ENCODE peak calls at places on chromosomes 6 and 20, in seven cellular contexts. R is effector CD8-positive, alpha-beta T cell; V is epithelial cell of proximal tubule; E is HS-5; W is NCI-H460; K is myocyte; A is activated T-cell treated with anti-CD3 and anti-CD28 coated beads, Interleukin-2, amount 50 U/mL, for 24 hours. G is an unnamed sample.

GRCh38 chr6:105994522-105995402 is 91.4 kb upstream of the PRDM1 start:
- DNase-seq in R (no peak), V (no peak), E (peak; percentile 68), W (peak; percentile 21), K (peak; percentile 76), A (peak; percentile 74), G (peak; percentile 26)

GRCh38 chr20:37846573-37846972 is 56.4 kb upstream of the VSTM2L start:
- DNase-seq in R (no peak), V (no peak), E (no peak), W (no peak), K (no peak), A (no peak), G (no peak)

GRCh38 chr6:101876431-101876830 is 482.9 kb downstream of the GRIK2 start:
- DNase-seq in R (no peak), V (no peak), E (no peak), W (no peak), K (no peak), A (no peak), G (no peak)

GRCh38 chr6:154445417-154445816 is 65.1 kb downstream of the CNKSR3 start:
- DNase-seq in R (no peak), V (no peak), E (no peak), W (no peak), K (no peak), A (no peak), G (no peak)

GRCh38 chr6:106125925-106126435 is 39.8 kb downstream of the PRDM1 start:
- DNase-seq in R (no peak), V (no peak), E (no peak), W (no peak), K (no peak), A (no peak), G (no peak)

GRCh38 chr6:160950507-160950906 is 41.1 kb upstream of the MAP3K4 start:
- DNase-seq in R (no peak), V (no peak), E (no peak), W (no peak), K (peak; percentile 68), A (no peak), G (no peak)

GRCh38 chr6:159324599-159324998 is 155.4 kb downstream of the FNDC1 start:
- DNase-seq in R (no peak), V (no peak), E (no peak), W (no peak), K (no peak), A (no peak), G (no peak)

GRCh38 chr6:118761643-118762042 is 110.3 kb upstream of the CEP85L start:
- DNase-seq in R (no peak), V (no peak), E (no peak), W (no peak), K (no peak), A (no peak), G (no peak)

GRCh38 chr6:3538536-3538935 is 81.7 kb upstream of the SLC22A23 start:
- DNase-seq in R (no peak), V (no peak), E (no peak), W (no peak), K (no peak), A (no peak), G (no peak)